ENCODE peak calls at places on chromosome 5, in four cellular contexts. One of them, this sample, is unnamed.

GRCh38 chr5:6827815-6828214 is 114.6 kb downstream of the TENT4A start:
- DNase-seq in HCT116: no peak
- DNase-seq in K562: no peak
- DNase-seq in H1: no peak
- DNase-seq in this sample: no peak

GRCh38 chr5:73031839-73032238 is 76.0 kb downstream of the FCHO2 start:
- DNase-seq in HCT116: peak
- DNase-seq in K562: peak
- DNase-seq in H1: no peak
- DNase-seq in this sample: no peak

GRCh38 chr5:152634596-152634995 is 229.5 kb upstream of the NMUR2 start:
- DNase-seq in HCT116: no peak
- DNase-seq in K562: no peak
- DNase-seq in H1: no peak
- DNase-seq in this sample: no peak

GRCh38 chr5:150322202-150322601 is 19.5 kb upstream of the ARSI start:
- DNase-seq in HCT116: no peak
- DNase-seq in K562: no peak
- DNase-seq in H1: no peak
- DNase-seq in this sample: no peak

GRCh38 chr5:68077349-68077894 is 138.1 kb upstream of the PIK3R1 start:
- DNase-seq in HCT116: no peak
- DNase-seq in K562: no peak
- DNase-seq in H1: no peak
- DNase-seq in this sample: no peak

GRCh38 chr5:158013939-158014338 is 155.0 kb upstream of the CLINT1 start:
- DNase-seq in HCT116: no peak
- DNase-seq in K562: peak
- DNase-seq in H1: peak
- DNase-seq in this sample: no peak

GRCh38 chr5:159456722-159457462 is 126.6 kb upstream of the IL12B start:
- DNase-seq in HCT116: peak
- DNase-seq in K562: no peak
- DNase-seq in H1: no peak
- DNase-seq in this sample: peak

GRCh38 chr5:163373401-163374066 is 63.9 kb upstream of the CCNG1 start:
- DNase-seq in HCT116: no peak
- DNase-seq in K562: no peak
- DNase-seq in H1: no peak
- DNase-seq in this sample: no peak

GRCh38 chr5:107517185-107517868 is 153.4 kb downstream of the EFNA5 start:
- DNase-seq in HCT116: no peak
- DNase-seq in K562: no peak
- DNase-seq in H1: no peak
- DNase-seq in this sample: no peak

GRCh38 chr5:175657593-175658271 is at the start of gene HRH2:
- DNase-seq in HCT116: no peak
- DNase-seq in K562: no peak
- DNase-seq in H1: peak
- DNase-seq in this sample: no peak

DNA sequence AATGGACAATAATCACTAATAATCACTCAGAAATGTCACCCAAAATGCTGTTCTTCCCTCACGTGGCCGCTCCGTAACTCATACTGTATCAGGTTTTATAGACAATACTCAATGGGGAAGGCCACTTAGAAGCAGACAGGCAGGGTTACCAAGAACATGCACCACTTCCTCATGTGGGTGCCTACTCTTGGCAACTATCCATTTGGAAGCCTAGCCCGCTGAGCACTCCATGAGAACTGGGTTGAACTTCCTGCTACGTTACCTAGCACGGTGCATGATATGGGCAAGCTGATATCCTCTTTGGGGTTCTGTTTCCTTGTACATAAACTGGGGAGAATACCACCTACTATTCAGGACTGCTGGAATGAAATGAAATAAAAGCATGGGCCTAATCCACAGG is 14.3 kb downstream of the DAP start:
- DNase-seq in HCT116: no peak
- DNase-seq in K562: no peak
- DNase-seq in H1: no peak
- DNase-seq in this sample: no peak
- TF ChIP-seq EGR1 in HCT116: no peak
- TF ChIP-seq EGR1 in K562: no peak
- TF ChIP-seq EGR1 in H1: no peak
- TF ChIP-seq EGR1 in this sample: no peak

DNA sequence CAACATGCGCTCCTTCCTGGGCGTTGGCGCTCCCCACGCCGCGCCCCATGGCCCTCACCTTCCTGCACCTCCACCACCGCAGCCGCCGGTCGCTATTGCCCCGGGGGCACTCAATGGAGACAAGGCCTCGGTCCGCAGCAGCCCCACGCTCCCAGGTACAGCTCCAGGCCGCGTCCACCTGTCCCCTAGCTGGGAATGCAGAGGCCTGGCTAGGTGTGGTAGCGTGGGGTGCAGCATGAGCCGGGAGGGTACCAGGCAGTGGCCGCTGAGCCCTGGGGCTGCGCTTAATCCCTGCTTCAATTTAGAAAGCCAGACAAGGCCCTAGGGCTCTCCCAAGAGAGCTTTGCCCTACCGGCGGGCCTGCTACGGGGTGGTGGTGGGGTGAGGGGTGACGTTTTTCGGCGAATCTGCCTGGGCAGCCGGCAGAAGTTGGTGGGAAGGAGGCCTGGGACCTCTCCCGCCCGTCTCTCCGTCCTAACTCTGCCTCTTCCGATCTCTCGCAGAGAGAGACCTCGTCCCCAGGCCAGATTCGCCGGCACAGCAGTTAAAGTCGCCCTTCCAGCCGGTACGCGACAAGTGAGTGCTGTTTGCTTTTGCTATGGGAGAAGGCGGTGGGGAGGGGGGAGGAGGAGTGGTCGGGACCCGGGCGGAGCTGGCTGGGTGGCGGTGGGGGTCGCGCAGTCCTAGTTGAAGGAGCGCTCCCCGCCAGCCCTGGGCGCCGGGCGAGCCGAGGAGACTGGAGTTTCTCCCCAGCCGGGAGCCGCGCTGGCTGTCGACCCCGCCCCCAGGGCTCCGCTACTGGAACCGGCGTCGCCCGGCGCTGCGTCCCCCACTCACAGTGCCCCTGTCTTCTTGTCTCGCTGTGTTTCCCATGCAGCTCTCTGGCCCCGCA is 4.7 kb downstream of the IRX1 start:
- DNase-seq in HCT116: no peak
- DNase-seq in K562: no peak
- DNase-seq in H1: peak
- DNase-seq in this sample: no peak
- TF ChIP-seq EGR1 in HCT116: no peak
- TF ChIP-seq EGR1 in K562: no peak
- TF ChIP-seq EGR1 in H1: no peak
- TF ChIP-seq EGR1 in this sample: no peak

GRCh38 chr5:14980698-14981097 is 109.1 kb upstream of the ANKH start:
- DNase-seq in HCT116: no peak
- DNase-seq in K562: no peak
- DNase-seq in H1: no peak
- DNase-seq in this sample: no peak

GRCh38 chr5:14986413-14986812 is 114.8 kb upstream of the ANKH start:
- DNase-seq in HCT116: no peak
- DNase-seq in K562: no peak
- DNase-seq in H1: no peak
- DNase-seq in this sample: no peak

GRCh38 chr5:14988210-14988609 is 116.6 kb upstream of the ANKH start:
- DNase-seq in HCT116: no peak
- DNase-seq in K562: no peak
- DNase-seq in H1: no peak
- DNase-seq in this sample: no peak

DNA sequence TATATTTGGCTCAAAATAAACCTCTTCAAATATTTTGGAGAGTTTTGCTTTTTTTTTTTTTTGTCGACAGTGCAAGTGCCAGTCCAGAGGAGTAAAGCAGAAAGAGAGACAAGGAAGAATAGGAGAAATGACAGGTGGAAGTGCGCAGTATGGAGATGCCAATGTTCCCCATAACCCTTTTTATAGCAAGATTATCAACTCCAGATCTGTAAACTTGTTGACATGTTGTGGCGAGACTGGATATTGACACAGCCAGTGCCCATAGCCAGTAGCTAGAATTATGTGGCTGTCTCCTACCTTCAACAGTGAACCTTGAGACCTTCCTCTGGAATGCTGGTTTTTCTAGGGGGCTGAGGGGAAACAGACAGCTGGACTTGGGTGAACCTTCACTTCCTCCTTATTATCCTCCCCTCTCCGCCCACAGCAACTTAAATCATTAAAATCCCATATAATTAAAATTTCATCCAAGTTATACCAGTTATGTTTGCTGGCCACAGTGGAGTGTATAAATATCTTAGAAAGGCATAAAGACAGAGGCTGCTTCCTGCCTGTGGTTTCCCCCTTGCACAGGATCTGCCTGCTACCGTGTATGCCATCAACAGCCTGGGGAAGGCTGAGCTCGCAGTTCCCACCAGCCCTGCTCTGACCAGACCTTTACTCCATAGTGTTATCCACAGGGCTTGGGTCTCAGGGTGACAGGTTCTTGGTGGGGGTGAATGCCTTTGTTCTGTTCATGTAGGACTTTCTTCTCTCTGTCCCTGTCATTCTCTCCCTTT is 112.3 kb upstream of the ANKH start:
- DNase-seq in HCT116: no peak
- DNase-seq in K562: no peak
- DNase-seq in H1: no peak
- DNase-seq in this sample: no peak
- TF ChIP-seq EGR1 in HCT116: no peak
- TF ChIP-seq EGR1 in K562: no peak
- TF ChIP-seq EGR1 in H1: no peak
- TF ChIP-seq EGR1 in this sample: no peak

GRCh38 chr5:98844865-98845264 is 71.4 kb downstream of the RGMB start:
- DNase-seq in HCT116: no peak
- DNase-seq in K562: no peak
- DNase-seq in H1: no peak
- DNase-seq in this sample: no peak

GRCh38 chr5:98836175-98836574 is 62.7 kb downstream of the RGMB start:
- DNase-seq in HCT116: no peak
- DNase-seq in K562: no peak
- DNase-seq in H1: no peak
- DNase-seq in this sample: no peak

GRCh38 chr5:98843481-98843880 is 70.0 kb downstream of the RGMB start:
- DNase-seq in HCT116: peak
- DNase-seq in K562: peak
- DNase-seq in H1: no peak
- DNase-seq in this sample: no peak

GRCh38 chr5:98840946-98841345 is 67.5 kb downstream of the RGMB start:
- DNase-seq in HCT116: no peak
- DNase-seq in K562: no peak
- DNase-seq in H1: no peak
- DNase-seq in this sample: no peak

DNA sequence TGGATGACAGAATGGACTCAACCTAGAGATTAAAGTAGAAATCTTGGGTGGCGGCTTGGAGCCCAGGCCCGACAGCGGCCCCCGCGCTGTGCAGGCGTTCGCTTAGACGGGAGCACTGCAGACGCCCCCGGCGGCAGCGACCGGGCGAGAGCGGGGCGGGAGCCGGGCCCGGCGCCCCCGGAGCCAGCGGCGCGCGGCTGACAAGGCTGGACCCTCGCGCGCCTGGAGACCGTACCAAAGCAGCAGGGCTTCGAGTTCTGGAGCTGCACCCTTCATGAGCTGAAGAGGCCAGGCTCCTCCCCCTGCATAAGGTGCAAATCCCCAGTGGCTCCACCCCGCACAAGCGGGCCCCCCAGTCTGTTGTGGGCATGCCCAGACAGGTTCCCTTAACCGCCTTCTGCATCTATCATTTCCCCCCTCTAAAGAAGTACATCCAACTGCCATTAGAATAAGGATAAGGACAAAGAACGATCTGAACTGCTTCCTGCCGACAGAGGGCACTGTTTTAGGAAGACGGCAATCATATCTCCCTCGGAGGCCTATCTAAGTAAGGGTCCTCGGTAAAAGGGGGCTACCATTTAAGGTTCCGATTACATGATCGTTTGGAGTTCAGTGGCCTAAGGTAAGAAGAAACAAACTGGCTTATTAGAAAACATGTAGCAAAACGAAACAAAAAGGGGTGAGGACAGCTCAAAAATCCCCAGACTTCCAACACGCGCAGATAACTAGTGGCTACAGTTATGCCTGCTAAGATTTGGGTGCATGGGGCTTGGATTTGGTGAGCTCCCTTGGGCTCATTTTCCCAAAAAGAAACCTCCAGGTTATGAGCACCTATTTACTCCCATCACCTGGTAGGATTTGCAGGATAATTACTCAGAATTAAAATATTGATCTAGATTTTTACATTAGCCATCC is 66.3 kb downstream of the RGMB start:
- DNase-seq in HCT116: no peak
- DNase-seq in K562: peak
- DNase-seq in H1: no peak
- DNase-seq in this sample: no peak
- TF ChIP-seq EGR1 in HCT116: no peak
- TF ChIP-seq EGR1 in K562: no peak
- TF ChIP-seq EGR1 in H1: no peak
- TF ChIP-seq EGR1 in this sample: no peak

GRCh38 chr5:57658009-57658408 is 175.4 kb upstream of the ACTBL2 start:
- DNase-seq in HCT116: no peak
- DNase-seq in K562: no peak
- DNase-seq in H1: no peak
- DNase-seq in this sample: no peak
- TF ChIP-seq EGR1 in HCT116: no peak
- TF ChIP-seq EGR1 in K562: no peak
- TF ChIP-seq EGR1 in H1: no peak
- TF ChIP-seq EGR1 in this sample: no peak

DNA sequence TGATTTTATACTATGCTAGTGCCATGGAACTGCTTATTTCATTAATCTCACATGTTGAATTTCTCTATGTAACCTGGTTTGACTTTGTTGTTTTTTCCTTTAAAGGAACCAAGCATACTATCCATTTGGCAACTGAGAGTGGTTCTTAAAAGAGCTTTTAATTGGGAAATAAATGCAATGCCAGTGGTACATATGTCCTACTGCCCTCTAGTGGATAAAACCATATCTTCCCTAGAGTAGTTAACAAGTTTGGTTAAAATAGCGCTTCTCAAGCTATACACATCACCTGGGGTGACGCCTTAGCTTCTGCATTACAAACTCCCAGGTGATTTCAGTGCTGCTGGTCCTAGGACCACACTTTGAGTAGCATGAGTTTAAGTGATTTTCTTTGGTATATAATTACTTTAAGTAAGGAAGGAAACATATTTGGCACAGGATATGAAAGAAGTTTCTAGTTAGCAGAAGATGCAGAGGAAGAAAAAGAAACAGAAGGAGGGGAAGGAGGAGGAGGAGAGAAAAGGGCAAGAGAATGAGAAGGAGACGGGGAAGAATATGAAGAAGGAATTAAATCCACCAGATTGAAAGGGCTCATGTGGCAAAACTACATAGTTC is 56.8 kb downstream of the FGF10 start:
- DNase-seq in HCT116: peak
- DNase-seq in K562: peak
- DNase-seq in H1: no peak
- DNase-seq in this sample: no peak
- TF ChIP-seq EGR1 in HCT116: no peak
- TF ChIP-seq EGR1 in K562: no peak
- TF ChIP-seq EGR1 in H1: no peak
- TF ChIP-seq EGR1 in this sample: no peak